ENCODE peak calls at places on chromosomes 7 and 10, in four cellular contexts. F is HCT116, Q is H1, G is K562. N is an unnamed sample.

GRCh38 chr10:18607503-18607902 is 43.9 kb downstream of the NSUN6 start:
- DNase-seq in G (peak), Q (no peak), F (peak), N (no peak)

GRCh38 chr7:106568680-106569499 is 92.1 kb downstream of the CCDC71L start:
- DNase-seq in Q (no peak), G (peak), F (peak), N (peak)

GRCh38 chr10:84530724-84531325 is 202.4 kb downstream of the CCSER2 start:
- DNase-seq in Q (no peak), F (no peak), G (peak), N (no peak)

GRCh38 chr7:79452495-79453265 is 787 bp downstream of the MAGI2 start:
- DNase-seq in F (no peak), G (no peak), Q (peak), N (no peak)

GRCh38 chr10:82982110-82982608 is 1107.2 kb downstream of the NRG3 start:
- DNase-seq in Q (no peak), G (no peak), F (no peak), N (no peak)

GRCh38 chr10:100827819-100828743 is 82.7 kb downstream of the PAX2 start:
- DNase-seq in Q (peak), F (no peak), G (peak), N (no peak)

GRCh38 chr7:151895695-151896485 is 19.0 kb upstream of the PRKAG2 start:
- DNase-seq in G (no peak), Q (no peak), F (no peak), N (no peak)

GRCh38 chr10:75021851-75022250 is 89.6 kb upstream of the SAMD8 start:
- DNase-seq in Q (no peak), F (no peak), G (no peak), N (no peak)

GRCh38 chr10:31032515-31033132 is 959 bp upstream of the ZNF438 start:
- DNase-seq in F (no peak), Q (no peak), G (no peak), N (no peak)

DNA sequence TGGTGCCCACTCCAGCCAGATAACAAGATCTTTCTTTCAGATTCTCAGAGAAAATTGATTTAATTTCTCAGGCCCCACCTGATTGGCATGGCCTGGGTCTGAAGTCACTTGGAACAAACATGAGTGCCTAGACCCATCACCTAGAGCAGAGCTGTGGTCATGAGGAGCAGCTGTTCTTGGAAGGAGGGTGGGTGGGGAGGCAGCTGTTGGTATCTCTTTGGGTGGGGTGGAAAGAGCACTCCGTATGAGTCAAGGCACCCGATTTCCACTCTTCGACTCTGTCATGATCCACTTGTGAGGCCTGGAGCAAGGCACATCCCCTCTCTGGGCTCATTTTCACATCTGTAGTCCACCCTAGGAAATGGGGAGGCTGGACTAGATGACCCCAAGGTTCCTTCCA is 156.7 kb downstream of the C10orf105 start:
- DNase-seq in G (no peak), Q (no peak), F (no peak), N (no peak)
- TF ChIP-seq ZNF274 in G (no peak), Q (no peak), F (no peak), N (no peak)

GRCh38 chr7:132611056-132611455 is 34.8 kb upstream of the PLXNA4 start:
- DNase-seq in Q (no peak), G (no peak), F (no peak), N (no peak)

GRCh38 chr7:132613737-132614136 is 37.5 kb upstream of the PLXNA4 start:
- DNase-seq in Q (no peak), F (no peak), G (no peak), N (no peak)

GRCh38 chr7:132618271-132618955 is 42.1 kb upstream of the PLXNA4 start:
- DNase-seq in Q (peak), F (no peak), G (no peak), N (peak)

GRCh38 chr7:132618956-132619305 is 42.7 kb upstream of the PLXNA4 start:
- DNase-seq in G (no peak), Q (no peak), F (no peak), N (no peak)

DNA sequence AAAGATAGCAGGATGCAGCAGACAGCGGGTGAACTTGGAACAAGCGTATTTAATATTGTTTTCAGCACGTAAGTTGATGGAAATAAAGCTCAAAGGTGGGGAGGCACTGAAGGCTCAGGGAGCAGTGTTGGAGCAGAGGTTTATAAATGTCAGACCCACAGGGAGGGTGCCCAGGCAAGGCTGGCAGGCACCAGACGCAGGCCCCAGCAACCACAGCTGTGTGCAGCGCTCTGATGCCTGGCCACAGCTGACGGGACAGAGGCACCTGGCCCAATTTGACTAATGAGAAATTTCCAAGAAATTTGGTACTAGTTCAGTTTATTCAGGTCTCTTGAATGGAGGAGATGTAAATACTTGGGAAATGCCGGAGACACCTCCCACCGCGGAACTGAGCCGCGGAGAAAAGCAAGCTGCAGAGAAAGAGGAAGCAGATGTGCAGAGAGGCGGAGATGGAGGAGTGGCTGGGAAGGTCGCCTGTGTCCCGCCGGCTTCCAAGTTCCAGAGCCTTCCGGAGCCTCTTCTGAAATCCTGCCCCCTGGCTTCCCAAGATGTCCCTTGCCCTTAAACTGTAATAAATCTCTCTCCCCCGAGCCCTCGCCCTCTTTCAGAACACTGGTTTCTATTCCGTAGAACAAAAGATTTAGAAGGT is 38.3 kb upstream of the PLXNA4 start:
- DNase-seq in Q (no peak), F (no peak), G (peak), N (no peak)
- TF ChIP-seq ZNF274 in Q (no peak), F (no peak), G (no peak), N (no peak)

DNA sequence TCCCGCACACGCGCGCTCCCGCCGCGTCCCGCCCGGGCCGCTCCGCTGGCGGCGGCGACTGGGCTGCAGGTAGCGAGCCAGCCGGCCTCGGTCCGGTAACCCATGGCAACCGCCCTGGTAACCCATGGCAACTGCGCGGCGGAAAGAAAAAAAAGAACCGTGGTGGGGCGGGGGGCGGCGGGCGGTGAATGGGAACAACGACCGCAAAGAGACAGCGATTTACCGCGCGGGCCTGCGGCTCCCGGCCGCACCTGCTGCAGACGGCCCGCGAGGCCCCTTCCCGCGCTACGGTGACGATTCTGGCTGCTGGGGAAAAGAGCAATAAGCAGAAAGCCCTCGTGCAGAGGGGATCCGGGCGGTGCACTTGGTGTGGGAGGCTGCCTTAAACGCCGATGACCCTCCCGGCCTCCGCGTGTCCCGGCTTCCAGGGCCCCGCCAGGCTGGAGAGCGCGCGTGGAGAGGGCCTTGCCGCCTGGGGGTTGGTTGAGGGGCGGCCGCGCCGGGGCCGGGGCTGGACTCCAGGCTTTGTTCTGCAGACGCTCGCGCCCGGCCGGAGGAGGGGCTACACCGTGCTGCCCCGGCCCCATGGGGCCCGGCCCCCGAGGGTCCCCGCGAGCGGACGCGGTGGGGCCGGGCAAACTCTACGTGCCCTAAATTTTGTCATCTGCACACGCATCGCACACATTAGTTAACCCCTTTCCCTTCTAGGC is 84.7 kb downstream of the SNX10 start:
- DNase-seq in F (no peak), Q (peak), G (no peak), N (no peak)
- TF ChIP-seq ZNF274 in F (no peak), Q (no peak), G (no peak), N (no peak)

GRCh38 chr10:119863951-119864565 is 8.6 kb downstream of the MCMBP start:
- DNase-seq in Q (no peak), F (no peak), G (no peak), N (no peak)
- TF ChIP-seq ZNF274 in Q (no peak), F (no peak), G (no peak), N (no peak)

GRCh38 chr7:348962-349755 is 59.2 kb downstream of the FOXL3 start:
- DNase-seq in Q (no peak), G (no peak), F (no peak), N (no peak)

GRCh38 chr7:351681-352480 is 61.9 kb downstream of the FOXL3 start:
- DNase-seq in G (no peak), Q (no peak), F (no peak), N (no peak)

GRCh38 chr7:348480-348844 is 58.5 kb downstream of the FOXL3 start:
- DNase-seq in G (no peak), F (no peak), Q (no peak), N (no peak)

GRCh38 chr7:353746-354325 is 63.9 kb downstream of the FOXL3 start:
- DNase-seq in Q (no peak), G (no peak), F (no peak), N (no peak)

DNA sequence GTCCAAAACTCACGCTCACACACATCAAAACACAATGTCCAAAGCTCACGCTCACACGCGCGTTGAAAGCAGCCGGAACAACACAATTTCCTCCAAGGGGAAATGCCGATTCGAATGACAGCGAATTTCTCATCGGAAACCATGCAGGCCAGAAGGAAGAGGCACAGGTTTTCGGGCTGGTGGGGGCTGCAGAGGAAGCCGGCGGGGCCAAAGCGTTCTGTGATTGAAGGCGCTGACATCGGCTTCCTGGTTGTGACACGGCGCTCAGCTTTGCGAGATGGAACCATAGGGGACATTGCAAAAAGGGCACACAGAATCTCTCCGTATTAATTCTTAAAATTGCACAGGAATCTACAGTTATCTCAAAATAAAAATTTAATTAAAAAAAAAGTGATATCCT is 61.3 kb downstream of the FOXL3 start:
- DNase-seq in G (no peak), Q (no peak), F (no peak), N (no peak)
- TF ChIP-seq ZNF274 in G (no peak), Q (no peak), F (no peak), N (no peak)

GRCh38 chr10:91409869-91410637 is at the start of gene HECTD2:
- DNase-seq in G (peak), F (peak), Q (peak), N (no peak)
- TF ChIP-seq ZNF274 in G (no peak), F (no peak), Q (no peak), N (no peak)

GRCh38 chr7:2610898-2611297 is 20.9 kb upstream of the TTYH3 start:
- DNase-seq in F (no peak), Q (no peak), G (no peak), N (no peak)

GRCh38 chr7:2612445-2613112 is 19.2 kb upstream of the TTYH3 start:
- DNase-seq in G (peak), F (peak), Q (peak), N (no peak)

GRCh38 chr7:2611401-2611800 is 20.4 kb upstream of the TTYH3 start:
- DNase-seq in G (no peak), Q (no peak), F (no peak), N (no peak)

GRCh38 chr7:2613113-2613925 is 18.5 kb upstream of the TTYH3 start:
- DNase-seq in F (no peak), Q (no peak), G (no peak), N (no peak)

GRCh38 chr7:2611921-2612320 is 19.9 kb upstream of the TTYH3 start:
- DNase-seq in G (no peak), Q (no peak), F (no peak), N (no peak)
- TF ChIP-seq ZNF274 in G (no peak), Q (no peak), F (no peak), N (no peak)